ENCODE peak calls at places on chromosomes 13 and 19, in four cellular contexts. One of them, this sample, is unnamed.

GRCh38 chr19:16076958-16077611 is 790 bp downstream of the TPM4 start:
- DNase-seq in right lobe of liver: no peak
- DNase-seq in Peyer's patch: peak; percentile 77
- DNase-seq in uterus: peak; percentile 61
- DNase-seq in this sample: peak; percentile 40

GRCh38 chr19:56294557-56294956 is 20.1 kb downstream of the ZSCAN5A start:
- DNase-seq in right lobe of liver: no peak
- DNase-seq in Peyer's patch: no peak
- DNase-seq in uterus: no peak
- DNase-seq in this sample: no peak

GRCh38 chr19:29872224-29872731 is 60.5 kb downstream of the CCNE1 start:
- DNase-seq in right lobe of liver: no peak
- DNase-seq in Peyer's patch: no peak
- DNase-seq in uterus: no peak
- DNase-seq in this sample: no peak

GRCh38 chr19:46226438-46226973 is 3.0 kb upstream of the IGFL1 start:
- DNase-seq in right lobe of liver: no peak
- DNase-seq in Peyer's patch: no peak
- DNase-seq in uterus: no peak
- DNase-seq in this sample: no peak

GRCh38 chr19:47186337-47187022 is 44.5 kb downstream of the BBC3 start:
- DNase-seq in right lobe of liver: no peak
- DNase-seq in Peyer's patch: peak; percentile 77
- DNase-seq in uterus: no peak
- DNase-seq in this sample: peak; percentile 29

GRCh38 chr19:55384576-55385235 is 614 bp upstream of the TMEM238 start:
- DNase-seq in right lobe of liver: no peak
- DNase-seq in Peyer's patch: no peak
- DNase-seq in uterus: peak; percentile 37
- DNase-seq in this sample: peak; percentile 31

GRCh38 chr13:43132911-43133310 is 109.5 kb downstream of the DNAJC15 start:
- DNase-seq in right lobe of liver: no peak
- DNase-seq in Peyer's patch: no peak
- DNase-seq in uterus: no peak
- DNase-seq in this sample: no peak

GRCh38 chr19:44848805-44849457 is 2.8 kb downstream of the NECTIN2 start:
- DNase-seq in right lobe of liver: no peak
- DNase-seq in Peyer's patch: no peak
- DNase-seq in uterus: peak; percentile 41
- DNase-seq in this sample: peak; percentile 23

GRCh38 chr19:18112989-18113478 is 15.5 kb downstream of the MAST3 start:
- DNase-seq in right lobe of liver: peak; percentile 89
- DNase-seq in Peyer's patch: peak; percentile 94
- DNase-seq in uterus: peak; percentile 77
- DNase-seq in this sample: peak; percentile 89

GRCh38 chr19:17766543-17767131 is 15.4 kb downstream of the FCHO1 start:
- DNase-seq in right lobe of liver: peak; percentile 80
- DNase-seq in Peyer's patch: peak; percentile 95
- DNase-seq in uterus: peak; percentile 44
- DNase-seq in this sample: peak; percentile 76

GRCh38 chr19:56324425-56324824 is 9.8 kb upstream of the ZSCAN5A start:
- DNase-seq in right lobe of liver: no peak
- DNase-seq in Peyer's patch: no peak
- DNase-seq in uterus: no peak
- DNase-seq in this sample: no peak

GRCh38 chr13:34044660-34045080 is 226.7 kb downstream of the RFC3 start:
- DNase-seq in right lobe of liver: no peak
- DNase-seq in Peyer's patch: no peak
- DNase-seq in uterus: no peak
- DNase-seq in this sample: no peak

DNA sequence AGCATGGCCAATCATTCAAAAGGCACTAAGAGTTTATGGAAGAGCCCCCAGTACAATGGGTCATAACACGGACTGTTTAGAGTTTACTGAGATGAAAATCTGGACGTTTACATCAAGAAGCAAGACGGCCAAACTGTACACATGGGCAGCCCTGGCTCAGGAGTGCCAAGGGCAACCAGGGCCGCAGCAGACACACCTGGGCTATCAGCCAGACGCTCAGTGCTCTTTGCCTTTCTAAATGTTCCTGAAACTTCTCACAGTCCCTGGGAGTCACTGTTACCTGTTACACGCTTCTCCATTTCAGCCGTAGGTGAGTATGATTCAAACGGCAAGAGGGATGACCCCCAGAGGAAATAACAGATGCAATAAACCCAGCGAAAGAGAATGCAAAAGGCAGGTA is 64.5 kb downstream of the ABCC4 start:
- DNase-seq in right lobe of liver: peak; percentile 58
- DNase-seq in Peyer's patch: no peak
- DNase-seq in uterus: no peak
- DNase-seq in this sample: peak; percentile 19
- H3K27ac ChIP-seq in right lobe of liver: no peak overlapping the region
- H3K27ac ChIP-seq in Peyer's patch: no peak overlapping the region
- H3K27ac ChIP-seq in uterus: no peak overlapping the region
- H3K27ac ChIP-seq in this sample: peak overlapping the region; percentile 13

DNA sequence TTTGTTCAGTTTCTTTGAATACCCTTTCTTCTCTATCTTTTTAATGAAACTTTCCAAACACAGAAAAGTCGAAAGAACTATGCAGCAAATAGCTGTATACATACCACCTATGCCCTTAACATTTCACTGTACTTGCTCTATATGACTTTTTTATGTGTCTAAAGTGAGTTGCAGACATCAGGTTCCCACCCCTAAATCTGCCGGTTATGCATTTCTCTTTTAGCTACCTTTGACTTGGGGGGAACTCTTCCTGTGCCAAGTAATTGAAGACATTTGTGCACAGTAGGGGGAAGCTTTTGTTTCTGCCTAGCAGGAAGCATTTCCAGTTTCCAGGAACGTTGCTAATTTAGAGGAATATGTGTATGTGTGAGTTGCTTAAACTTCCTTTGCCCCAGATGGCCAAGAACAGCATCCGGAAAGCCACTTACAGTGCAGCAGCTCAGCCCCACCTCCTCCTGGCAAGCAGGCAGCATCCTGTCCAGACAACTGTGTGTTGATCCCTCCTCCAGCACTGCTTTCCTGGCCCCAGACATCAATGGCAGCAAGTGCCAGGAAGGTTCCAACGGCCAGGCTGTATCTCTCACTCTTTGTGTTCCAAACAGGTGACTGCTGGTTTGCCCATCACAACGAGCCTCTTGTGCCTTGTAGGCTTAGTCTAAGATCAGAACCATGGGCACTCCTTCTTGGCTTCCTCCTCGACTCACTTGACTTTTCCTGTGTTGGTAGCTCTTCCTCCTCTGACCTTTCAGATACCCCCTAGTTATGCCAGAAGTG is 14.7 kb upstream of the GRAMD1A start:
- DNase-seq in right lobe of liver: peak; percentile 80
- DNase-seq in Peyer's patch: peak; percentile 64
- DNase-seq in uterus: peak; percentile 58
- DNase-seq in this sample: peak; percentile 39
- TF ChIP-seq CTCF in right lobe of liver: no peak
- TF ChIP-seq CTCF in Peyer's patch: no peak
- TF ChIP-seq CTCF in uterus: no peak
- TF ChIP-seq CTCF in this sample: no peak

GRCh38 chr19:3201072-3201700 is 15.5 kb downstream of the NCLN start:
- DNase-seq in right lobe of liver: peak; percentile 44
- DNase-seq in Peyer's patch: no peak
- DNase-seq in uterus: no peak
- DNase-seq in this sample: no peak

GRCh38 chr19:3196064-3196932 is 10.6 kb downstream of the NCLN start:
- DNase-seq in right lobe of liver: peak; percentile 46
- DNase-seq in Peyer's patch: no peak
- DNase-seq in uterus: no peak
- DNase-seq in this sample: no peak

GRCh38 chr19:3196933-3197205 is 11.1 kb downstream of the NCLN start:
- DNase-seq in right lobe of liver: no peak
- DNase-seq in Peyer's patch: no peak
- DNase-seq in uterus: no peak
- DNase-seq in this sample: no peak

GRCh38 chr19:3201911-3202310 is 16.2 kb downstream of the NCLN start:
- DNase-seq in right lobe of liver: no peak
- DNase-seq in Peyer's patch: no peak
- DNase-seq in uterus: no peak
- DNase-seq in this sample: no peak

DNA sequence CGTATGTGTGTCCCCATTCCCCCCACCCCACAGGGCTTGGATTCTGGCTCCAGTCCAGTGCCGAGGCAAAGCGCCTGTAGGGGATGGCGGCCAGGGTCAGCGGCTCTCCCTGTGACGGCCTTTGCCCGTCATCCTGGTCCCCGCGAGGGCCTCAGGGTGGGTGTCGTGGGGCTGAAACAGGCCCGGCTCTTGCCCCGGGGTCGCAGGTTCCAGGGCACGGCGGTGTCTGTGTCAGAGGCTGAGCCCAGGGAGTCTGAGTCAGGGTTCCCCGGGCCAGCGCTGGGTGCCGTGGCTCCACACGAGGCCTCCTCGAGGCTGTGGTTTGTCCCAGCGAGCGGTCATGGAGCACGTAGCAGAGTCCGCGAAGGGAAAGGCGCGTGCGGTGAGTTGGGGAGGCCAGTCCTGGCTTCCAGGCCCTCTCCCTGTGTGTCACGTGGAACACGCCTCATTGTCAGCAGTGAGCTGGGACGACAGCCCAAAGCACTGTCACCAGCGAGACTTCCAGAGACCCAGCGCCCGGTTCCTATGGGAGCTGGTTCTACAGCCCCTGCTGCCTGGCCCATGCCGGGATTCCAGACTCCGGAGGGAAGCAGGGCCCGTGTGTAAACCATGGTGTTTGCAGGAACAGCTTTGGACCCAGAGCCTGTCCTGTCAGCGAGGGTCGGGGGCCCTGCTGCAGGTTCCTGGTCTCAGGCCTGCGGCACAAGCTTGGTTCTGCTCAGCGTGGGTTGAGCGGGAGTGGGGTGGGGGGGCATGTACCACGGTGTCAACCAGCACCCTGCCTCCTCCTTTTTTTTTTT is 13.4 kb downstream of the NCLN start:
- DNase-seq in right lobe of liver: no peak
- DNase-seq in Peyer's patch: no peak
- DNase-seq in uterus: no peak
- DNase-seq in this sample: no peak
- TF ChIP-seq POLR2A in right lobe of liver: no peak
- TF ChIP-seq POLR2A in Peyer's patch: no peak
- TF ChIP-seq POLR2A in uterus: no peak
- TF ChIP-seq POLR2A in this sample: no peak

GRCh38 chr13:99307247-99307646 is at the start of gene GPR183:
- DNase-seq in right lobe of liver: no peak
- DNase-seq in Peyer's patch: no peak
- DNase-seq in uterus: no peak
- DNase-seq in this sample: no peak
- H3K27ac ChIP-seq in right lobe of liver: peak within 1 kb of the TSS; percentile 22
- H3K27ac ChIP-seq in Peyer's patch: peak within 1 kb of the TSS; percentile 69
- H3K27ac ChIP-seq in uterus: peak within 1 kb of the TSS; percentile 73
- H3K27ac ChIP-seq in this sample: peak within 1 kb of the TSS; percentile 86

GRCh38 chr19:3658004-3658822 is 31.6 kb upstream of the CACTIN start:
- DNase-seq in right lobe of liver: peak; percentile 93
- DNase-seq in Peyer's patch: no peak
- DNase-seq in uterus: no peak
- DNase-seq in this sample: no peak

GRCh38 chr19:3655402-3656072 is 28.9 kb upstream of the CACTIN start:
- DNase-seq in right lobe of liver: no peak
- DNase-seq in Peyer's patch: no peak
- DNase-seq in uterus: peak; percentile 75
- DNase-seq in this sample: no peak

GRCh38 chr19:3656073-3656746 is 29.6 kb upstream of the CACTIN start:
- DNase-seq in right lobe of liver: no peak
- DNase-seq in Peyer's patch: no peak
- DNase-seq in uterus: no peak
- DNase-seq in this sample: no peak

GRCh38 chr19:3657395-3657769 is 30.8 kb upstream of the CACTIN start:
- DNase-seq in right lobe of liver: no peak
- DNase-seq in Peyer's patch: no peak
- DNase-seq in uterus: no peak
- DNase-seq in this sample: no peak

GRCh38 chr19:3656747-3657394 is 30.3 kb upstream of the CACTIN start:
- DNase-seq in right lobe of liver: no peak
- DNase-seq in Peyer's patch: no peak
- DNase-seq in uterus: no peak
- DNase-seq in this sample: no peak
- TF ChIP-seq CTCF in right lobe of liver: no peak
- TF ChIP-seq CTCF in Peyer's patch: no peak
- TF ChIP-seq CTCF in uterus: no peak
- TF ChIP-seq CTCF in this sample: no peak

GRCh38 chr19:40716031-40716654 is 543 bp downstream of the COQ8B start:
- DNase-seq in right lobe of liver: no peak
- DNase-seq in Peyer's patch: peak; percentile 58
- DNase-seq in uterus: peak; percentile 89
- DNase-seq in this sample: peak; percentile 57

GRCh38 chr19:40714519-40715299 is 2.0 kb downstream of the COQ8B start:
- DNase-seq in right lobe of liver: peak; percentile 93
- DNase-seq in Peyer's patch: peak; percentile 97
- DNase-seq in uterus: peak; percentile 95
- DNase-seq in this sample: peak; percentile 95

GRCh38 chr19:40717880-40718773 is 1.2 kb downstream of the ITPKC start:
- DNase-seq in right lobe of liver: no peak
- DNase-seq in Peyer's patch: peak; percentile 64
- DNase-seq in uterus: peak; percentile 51
- DNase-seq in this sample: peak; percentile 39

GRCh38 chr19:40717325-40717879 is 490 bp downstream of the ITPKC start:
- DNase-seq in right lobe of liver: peak; percentile 77
- DNase-seq in Peyer's patch: peak; percentile 69
- DNase-seq in uterus: peak; percentile 54
- DNase-seq in this sample: no peak

GRCh38 chr19:40716655-40717324 is at the start of the genes COQ8B and ITPKC:
- DNase-seq in right lobe of liver: peak; percentile 100
- DNase-seq in Peyer's patch: peak; percentile 100
- DNase-seq in uterus: peak; percentile 100
- DNase-seq in this sample: peak; percentile 100
- TF ChIP-seq POLR2A in right lobe of liver: peak; percentile 87
- TF ChIP-seq POLR2A in Peyer's patch: peak; percentile 42
- TF ChIP-seq POLR2A in uterus: peak; percentile 75
- TF ChIP-seq POLR2A in this sample: no peak

This sample was measured in thyroid gland.